ENCODE peak calls at places on chromosomes 6 and 20, in four cellular contexts. D is right cardiac atrium, L is lung, F is tibial artery. Z is an unnamed sample. For H3K27me3 and H3K4me1, the result is how much of the 10 kb centered on the place peaks cover.

GRCh38 chr6:73951186-73951585 is 255.2 kb downstream of the CD109 start:
- DNase-seq in D (no peak), L (no peak), F (no peak), Z (no peak)

GRCh38 chr6:99905209-99906106 is 88.6 kb downstream of the MCHR2 start:
- DNase-seq in D (no peak), L (no peak), F (no peak), Z (no peak)

GRCh38 chr6:170234419-170234818 is 56.5 kb downstream of the DLL1 start:
- DNase-seq in D (no peak), L (no peak), F (no peak), Z (no peak)

GRCh38 chr6:52399511-52400315 is 20.4 kb upstream of the EFHC1 start:
- DNase-seq in D (no peak), L (no peak), F (no peak), Z (no peak)

GRCh38 chr6:91864911-91865310 is 1278.0 kb upstream of the MAP3K7 start:
- DNase-seq in D (no peak), L (no peak), F (no peak), Z (no peak)

GRCh38 chr6:83872386-83873118 is 13.1 kb downstream of the CYB5R4 start:
- DNase-seq in D (no peak), L (no peak), F (no peak), Z (no peak)

GRCh38 chr20:32396656-32397160 is 38.6 kb downstream of the ASXL1 start:
- DNase-seq in D (no peak), L (no peak), F (no peak), Z (no peak)

GRCh38 chr6:5333653-5334052 is 72.3 kb downstream of the FARS2 start:
- DNase-seq in D (no peak), L (no peak), F (no peak), Z (no peak)

GRCh38 chr6:170553686-170554085 is 483 bp upstream of the TBP start:
- DNase-seq in D (no peak), L (peak), F (no peak), Z (no peak)

GRCh38 chr6:85459224-85459901 is 9.5 kb downstream of the NT5E start:
- DNase-seq in D (no peak), L (no peak), F (no peak), Z (no peak)

GRCh38 chr6:24495516-24495847 is 713 bp downstream of the ALDH5A1 start:
- DNase-seq in D (peak), L (peak), F (peak), Z (peak)

GRCh38 chr6:76592561-76592960 is 520.1 kb upstream of the IMPG1 start:
- DNase-seq in D (no peak), L (no peak), F (no peak), Z (no peak)

GRCh38 chr6:86706449-86706848 is 230.9 kb upstream of the HTR1E start:
- DNase-seq in D (no peak), L (no peak), F (no peak), Z (no peak)

GRCh38 chr6:101640131-101640530 is 246.6 kb downstream of the GRIK2 start:
- DNase-seq in D (no peak), L (no peak), F (no peak), Z (no peak)

GRCh38 chr6:13267142-13267621 is 61.2 kb downstream of the TBC1D7 start:
- DNase-seq in D (no peak), L (no peak), F (no peak), Z (no peak)

GRCh38 chr6:4256969-4257368 is 121.6 kb upstream of the ECI2 start:
- DNase-seq in D (no peak), L (no peak), F (no peak), Z (no peak)

GRCh38 chr6:44788387-44788981 is 401.0 kb downstream of the CDC5L start:
- DNase-seq in D (no peak), L (no peak), F (no peak), Z (no peak)

GRCh38 chr6:42418739-42419138 is 33.0 kb downstream of the TRERF1 start:
- DNase-seq in D (no peak), L (no peak), F (no peak), Z (no peak)

GRCh38 chr6:32075781-32076494 is 33.2 kb downstream of the TNXB start:
- DNase-seq in D (peak), L (no peak), F (no peak), Z (peak)

GRCh38 chr6:11043961-11044711 is at the start of gene ELOVL2:
- DNase-seq in D (peak), L (no peak), F (no peak), Z (peak)

GRCh38 chr6:107689881-107690545 is 134.1 kb downstream of the SCML4 start:
- DNase-seq in D (no peak), L (no peak), F (no peak), Z (no peak)

GRCh38 chr6:146847426-146847825 is 248.7 kb downstream of the ADGB start:
- DNase-seq in D (no peak), L (no peak), F (no peak), Z (no peak)

GRCh38 chr6:133888931-133889556 is at the start of gene TCF21:
- DNase-seq in D (peak), L (no peak), F (no peak), Z (no peak)

GRCh38 chr20:58227391-58228102 is 906 bp downstream of the ANKRD60 start:
- DNase-seq in D (no peak), L (no peak), F (no peak), Z (no peak)

GRCh38 chr6:88166493-88166900 is 350 bp upstream of the CNR1 start:
- DNase-seq in D (peak), L (no peak), F (no peak), Z (peak)

GRCh38 chr6:150537481-150537880 is 62.2 kb upstream of the PLEKHG1 start:
- DNase-seq in D (no peak), L (no peak), F (no peak), Z (no peak)

GRCh38 chr20:33551778-33552177 is 61.9 kb downstream of the CBFA2T2 start:
- DNase-seq in D (no peak), L (no peak), F (no peak), Z (no peak)

GRCh38 chr20:2919518-2920245 is 46.4 kb downstream of the PTPRA start:
- DNase-seq in D (no peak), L (no peak), F (no peak), Z (no peak)

GRCh38 chr20:13002256-13002655 is 6.5 kb upstream of the SPTLC3 start:
- DNase-seq in D (no peak), L (no peak), F (no peak), Z (no peak)

GRCh38 chr6:33289784-33290315 is 449 bp downstream of the PFDN6 start:
- DNase-seq in D (no peak), L (no peak), F (no peak), Z (no peak)

GRCh38 chr6:143701343-143702234 is 23.8 kb downstream of the PHACTR2 start:
- DNase-seq in D (no peak), L (no peak), F (no peak), Z (no peak)

GRCh38 chr6:83153958-83154357 is 39.1 kb downstream of the PGM3 start:
- DNase-seq in D (no peak), L (no peak), F (no peak), Z (no peak)

GRCh38 chr20:51327251-51327841 is 215.2 kb downstream of the NFATC2 start:
- DNase-seq in D (no peak), L (no peak), F (peak), Z (no peak)

GRCh38 chr20:46621492-46621891 is 29.8 kb downstream of the SLC13A3 start:
- DNase-seq in D (no peak), L (no peak), F (no peak), Z (no peak)

GRCh38 chr6:35552285-35552917 is 39.7 kb upstream of the TULP1 start:
- DNase-seq in D (no peak), L (peak), F (no peak), Z (no peak)

GRCh38 chr6:192313-192664 is 100.0 kb upstream of the DUSP22 start:
- DNase-seq in D (no peak), L (no peak), F (no peak), Z (no peak)

GRCh38 chr6:193180-193579 is 99.1 kb upstream of the DUSP22 start:
- DNase-seq in D (no peak), L (no peak), F (no peak), Z (no peak)

GRCh38 chr6:190596-191395 is 101.5 kb upstream of the DUSP22 start:
- DNase-seq in D (no peak), L (no peak), F (no peak), Z (no peak)

GRCh38 chr6:189676-190075 is 102.6 kb upstream of the DUSP22 start:
- DNase-seq in D (no peak), L (no peak), F (no peak), Z (no peak)

DNA sequence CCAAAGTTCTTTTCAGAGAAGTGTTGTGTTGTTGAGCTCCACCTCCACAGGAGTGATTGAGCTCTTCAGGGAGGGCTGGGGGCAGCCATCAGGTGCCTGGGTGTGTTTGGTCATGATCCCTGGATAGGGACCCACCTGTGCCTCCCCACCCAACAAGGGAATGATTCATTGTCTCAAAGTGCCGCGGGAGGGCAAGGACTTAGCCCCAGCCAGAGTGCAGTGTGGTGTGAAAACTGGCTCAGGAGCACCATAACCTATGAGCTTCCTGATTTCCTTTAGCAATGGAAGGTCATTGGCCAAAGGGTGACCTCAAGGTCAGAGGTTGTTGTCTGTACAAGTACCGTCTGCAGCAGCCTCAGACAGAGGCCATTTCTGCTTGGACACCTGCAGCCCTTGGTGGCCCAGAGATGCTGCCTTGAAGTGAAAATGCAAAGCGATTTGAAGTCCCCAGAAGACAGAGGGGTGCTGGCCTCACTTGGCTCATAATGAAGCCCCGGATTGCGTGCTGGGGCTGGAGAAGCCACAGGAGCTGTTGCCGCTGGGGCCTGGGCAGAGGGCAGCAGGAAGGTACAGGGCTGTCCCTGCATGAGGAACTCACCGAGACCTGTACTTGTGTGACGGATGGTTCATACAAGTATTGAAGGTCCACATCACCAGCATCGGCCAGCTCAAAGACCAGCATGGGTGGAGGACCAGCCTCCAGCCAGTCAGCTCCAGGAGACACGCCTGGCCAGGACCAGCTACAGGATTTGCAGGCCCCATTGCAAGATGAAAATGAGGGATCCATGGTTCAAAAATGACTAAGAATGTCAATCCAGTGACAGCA is 100.6 kb upstream of the DUSP22 start:
- DNase-seq in D (no peak), L (no peak), F (no peak), Z (no peak)
- H3K27ac ChIP-seq in D (no peak), L (no peak), F (no peak), Z (no peak)

DNA sequence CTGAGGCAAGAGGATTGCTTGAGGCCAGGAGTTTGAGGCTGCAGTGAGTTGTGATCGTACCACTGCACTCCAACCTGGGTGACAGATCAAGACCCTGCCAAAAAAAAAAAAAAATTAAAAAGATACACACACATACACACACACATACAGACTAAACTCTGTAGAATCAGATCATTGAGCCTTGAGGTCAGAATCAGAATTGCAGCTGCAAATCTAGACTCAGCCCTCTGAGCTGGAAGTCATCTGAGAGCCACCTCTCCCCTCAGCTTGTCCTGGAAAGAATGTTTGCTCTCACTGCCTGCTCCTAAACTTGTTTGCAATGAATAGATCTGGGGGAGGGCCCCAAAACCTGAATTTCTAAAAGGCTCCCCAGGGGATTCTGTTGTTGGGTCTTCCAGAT is 41.4 kb upstream of the ANGPT4 start:
- DNase-seq in D (no peak), L (no peak), F (no peak), Z (no peak)
- H3K27me3 ChIP-seq in D (under half), L (under half), F (under half), Z (under half)

DNA sequence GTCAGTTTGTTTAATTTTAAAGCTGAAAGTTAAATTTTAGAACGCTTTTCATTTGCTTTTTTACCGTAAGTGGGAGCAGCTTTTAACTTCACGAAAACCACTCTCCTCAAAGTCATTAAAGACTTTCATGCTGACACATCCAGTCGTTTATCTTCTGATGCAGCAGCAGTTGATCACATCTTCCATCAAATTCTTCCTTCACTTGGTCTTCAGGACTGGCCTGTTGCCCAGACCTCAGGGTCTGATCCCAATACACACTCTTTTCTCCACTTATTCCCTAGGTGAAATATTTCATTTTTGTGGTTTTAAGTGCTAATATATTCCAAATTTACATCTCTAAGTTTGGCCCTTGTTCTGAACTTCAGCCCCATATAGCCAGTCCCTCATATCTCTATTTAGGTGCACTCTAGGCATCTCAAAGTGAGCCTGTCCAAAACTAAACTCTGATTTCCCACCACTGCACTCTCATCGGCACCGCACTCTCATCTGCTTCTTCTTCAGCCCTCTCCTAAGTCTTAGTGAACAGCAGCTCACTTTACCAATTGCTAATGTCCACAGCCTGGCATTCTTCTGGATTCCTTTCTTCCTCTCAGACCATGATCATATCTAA is 20.4 kb downstream of the AFDN start:
- DNase-seq in D (no peak), L (no peak), F (no peak), Z (no peak)
- H3K4me1 ChIP-seq in D (under half), L (under half), F (under half), Z (under half)

GRCh38 chr6:38453302-38453701 is 186.4 kb downstream of the BTBD9 start:
- DNase-seq in D (no peak), L (no peak), F (no peak), Z (no peak)
- H3K27ac ChIP-seq in D (no peak), L (no peak), F (no peak), Z (no peak)

GRCh38 chr20:9506964-9507369 is 7.4 kb upstream of the LAMP5 start:
- DNase-seq in D (peak), L (no peak), F (no peak), Z (peak)

GRCh38 chr20:9508696-9509178 is 5.7 kb upstream of the LAMP5 start:
- DNase-seq in D (no peak), L (no peak), F (no peak), Z (no peak)

GRCh38 chr20:9508240-9508661 is 6.1 kb upstream of the LAMP5 start:
- DNase-seq in D (no peak), L (no peak), F (no peak), Z (no peak)

GRCh38 chr20:9506337-9506821 is 8.0 kb upstream of the LAMP5 start:
- DNase-seq in D (peak), L (no peak), F (no peak), Z (no peak)

DNA sequence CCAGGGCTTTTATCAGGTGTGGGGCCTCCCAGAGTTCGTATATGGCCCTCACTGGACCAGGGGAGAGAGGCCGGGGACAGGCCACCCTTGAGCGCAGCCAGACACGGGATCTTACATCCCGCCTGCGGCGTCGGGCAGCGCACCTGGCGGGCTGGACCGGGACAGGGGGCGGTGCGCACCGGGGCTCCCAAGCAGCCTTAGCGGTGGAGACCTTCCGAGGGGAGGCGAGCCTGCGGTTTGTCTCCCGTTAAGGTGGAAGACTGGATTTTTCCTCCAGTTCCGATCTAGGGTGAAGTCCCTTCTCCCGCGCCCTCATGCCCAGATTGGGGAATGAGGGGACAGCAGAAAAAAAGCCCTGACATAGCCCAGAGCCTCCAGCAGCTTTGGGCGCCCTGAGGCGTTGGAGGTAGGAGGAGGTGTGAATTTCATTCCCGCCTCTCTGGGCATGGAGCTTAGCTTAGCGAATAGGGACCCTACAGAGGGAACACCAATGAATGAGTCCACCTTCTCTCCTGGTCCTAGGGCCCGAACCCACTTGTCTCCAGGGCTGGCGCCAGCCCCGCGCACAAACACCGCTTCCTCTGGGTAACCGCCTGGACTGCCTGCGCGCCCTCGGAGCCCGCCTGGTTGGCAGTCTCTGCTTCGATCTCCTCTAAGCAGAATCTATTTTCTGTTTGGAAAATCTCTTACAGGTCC is 6.7 kb upstream of the LAMP5 start:
- DNase-seq in D (peak), L (no peak), F (no peak), Z (no peak)
- H3K27me3 ChIP-seq in D (under half), L (under half), F (under half), Z (half or more)

GRCh38 chr6:111727041-111727440 is 121.4 kb upstream of the TRAF3IP2 start:
- DNase-seq in D (no peak), L (no peak), F (no peak), Z (no peak)
- H3K4me1 ChIP-seq in D (under half), L (under half), F (under half), Z (under half)

DNA sequence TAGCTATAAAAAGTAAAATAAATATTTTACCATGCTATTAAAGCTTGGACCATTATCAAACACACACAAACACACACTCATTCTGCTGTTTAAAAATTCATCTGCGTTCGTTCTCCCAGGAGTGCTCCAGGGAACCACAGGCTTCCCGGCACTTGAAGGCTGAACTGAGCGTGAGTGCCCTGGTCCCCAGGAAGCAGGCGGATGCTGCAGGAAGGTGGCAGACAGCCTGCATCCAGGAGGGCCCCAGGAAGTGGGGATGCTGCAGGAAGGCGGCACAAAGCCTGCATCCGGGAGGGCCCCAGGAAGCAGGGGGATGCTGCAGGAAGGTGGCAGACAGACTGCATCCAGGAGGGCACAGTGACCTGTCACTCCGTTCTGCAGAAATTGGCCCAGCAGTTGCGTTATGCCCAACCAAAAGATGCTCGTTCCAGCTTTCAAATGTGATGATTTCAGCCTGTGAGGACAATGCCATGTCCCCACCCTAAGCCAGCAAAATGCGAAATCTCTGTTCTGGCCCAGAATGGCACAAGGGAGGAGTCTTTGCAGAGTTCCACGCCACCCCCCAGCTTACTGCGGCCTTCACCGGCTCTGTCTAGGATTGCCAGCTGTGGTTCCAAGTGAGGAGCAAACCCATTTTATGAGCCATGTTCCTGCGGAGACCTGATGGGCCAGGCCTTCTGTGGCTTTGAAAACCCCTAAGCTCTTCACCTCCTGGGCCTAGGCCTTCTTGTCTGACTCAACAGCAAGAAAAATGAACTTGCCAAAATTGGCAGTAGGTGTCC is 147.0 kb upstream of the SNX9 start:
- DNase-seq in D (no peak), L (no peak), F (no peak), Z (no peak)
- H3K27ac ChIP-seq in D (no peak), L (no peak), F (no peak), Z (no peak)

GRCh38 chr20:62485701-62486089 is 9.9 kb upstream of the GATA5 start:
- DNase-seq in D (no peak), L (no peak), F (no peak), Z (no peak)
- H3K27me3 ChIP-seq in D (under half), L (under half), F (under half), Z (under half)

Z was measured in psoas muscle.